ENCODE peak calls at places on chromosomes 7 and 10, in six cellular contexts. One of them, this sample, is unnamed.

GRCh38 chr7:4134631-4135030 is 547.5 kb upstream of the FOXK1 start:
- DNase-seq in ovary: no peak
- DNase-seq in spleen: peak; percentile 57
- DNase-seq in sigmoid colon: peak; percentile 53
- DNase-seq in lower leg skin: no peak
- DNase-seq in adrenal gland: no peak
- DNase-seq in this sample: no peak

GRCh38 chr7:7351156-7351555 is 168.8 kb downstream of the C1GALT1 start:
- DNase-seq in ovary: no peak
- DNase-seq in spleen: no peak
- DNase-seq in sigmoid colon: no peak
- DNase-seq in lower leg skin: no peak
- DNase-seq in adrenal gland: no peak
- DNase-seq in this sample: no peak

GRCh38 chr10:126029999-126030398 is 133.6 kb downstream of the FANK1 start:
- DNase-seq in ovary: no peak
- DNase-seq in spleen: no peak
- DNase-seq in sigmoid colon: no peak
- DNase-seq in lower leg skin: no peak
- DNase-seq in adrenal gland: no peak
- DNase-seq in this sample: no peak

GRCh38 chr10:46530249-46531186 is 25.9 kb downstream of the GPRIN2 start:
- DNase-seq in ovary: peak; percentile 5
- DNase-seq in spleen: peak; percentile 74
- DNase-seq in sigmoid colon: peak; percentile 56
- DNase-seq in lower leg skin: no peak
- DNase-seq in adrenal gland: no peak
- DNase-seq in this sample: no peak

GRCh38 chr7:8131694-8132605 is 130.0 kb downstream of the ICA1 start:
- DNase-seq in ovary: no peak
- DNase-seq in spleen: no peak
- DNase-seq in sigmoid colon: no peak
- DNase-seq in lower leg skin: no peak
- DNase-seq in adrenal gland: no peak
- DNase-seq in this sample: no peak

GRCh38 chr10:34808789-34809745 is 6.0 kb downstream of the PARD3 start:
- DNase-seq in ovary: no peak
- DNase-seq in spleen: peak; percentile 53
- DNase-seq in sigmoid colon: peak; percentile 78
- DNase-seq in lower leg skin: peak; percentile 36
- DNase-seq in adrenal gland: no peak
- DNase-seq in this sample: no peak

GRCh38 chr10:120460776-120461175 is 3.7 kb downstream of the PLPP4 start:
- DNase-seq in ovary: no peak
- DNase-seq in spleen: no peak
- DNase-seq in sigmoid colon: no peak
- DNase-seq in lower leg skin: no peak
- DNase-seq in adrenal gland: no peak
- DNase-seq in this sample: peak; percentile 32

GRCh38 chr10:92689663-92690210 is at the start of gene HHEX:
- DNase-seq in ovary: no peak
- DNase-seq in spleen: peak; percentile 98
- DNase-seq in sigmoid colon: peak; percentile 77
- DNase-seq in lower leg skin: no peak
- DNase-seq in adrenal gland: peak; percentile 75
- DNase-seq in this sample: no peak

GRCh38 chr10:73931767-73932624 is 21.1 kb downstream of the PLAU start:
- DNase-seq in ovary: no peak
- DNase-seq in spleen: no peak
- DNase-seq in sigmoid colon: no peak
- DNase-seq in lower leg skin: no peak
- DNase-seq in adrenal gland: no peak
- DNase-seq in this sample: no peak

GRCh38 chr7:101667959-101668358 is 38.9 kb upstream of the MYL10 start:
- DNase-seq in ovary: no peak
- DNase-seq in spleen: no peak
- DNase-seq in sigmoid colon: no peak
- DNase-seq in lower leg skin: no peak
- DNase-seq in adrenal gland: no peak
- DNase-seq in this sample: no peak

GRCh38 chr7:55099086-55099831 is 80.4 kb downstream of the EGFR start:
- DNase-seq in ovary: peak; percentile 54
- DNase-seq in spleen: no peak
- DNase-seq in sigmoid colon: no peak
- DNase-seq in lower leg skin: no peak
- DNase-seq in adrenal gland: no peak
- DNase-seq in this sample: no peak

GRCh38 chr7:139365336-139365735 is 5.6 kb downstream of the LUC7L2 start:
- DNase-seq in ovary: no peak
- DNase-seq in spleen: no peak
- DNase-seq in sigmoid colon: no peak
- DNase-seq in lower leg skin: no peak
- DNase-seq in adrenal gland: no peak
- DNase-seq in this sample: no peak

GRCh38 chr10:30550967-30551815 is 78.4 kb downstream of the LYZL2 start:
- DNase-seq in ovary: no peak
- DNase-seq in spleen: no peak
- DNase-seq in sigmoid colon: no peak
- DNase-seq in lower leg skin: no peak
- DNase-seq in adrenal gland: no peak
- DNase-seq in this sample: no peak

GRCh38 chr10:22560391-22561239 is 153.8 kb downstream of the PIP4K2A start:
- DNase-seq in ovary: no peak
- DNase-seq in spleen: no peak
- DNase-seq in sigmoid colon: no peak
- DNase-seq in lower leg skin: no peak
- DNase-seq in adrenal gland: no peak
- DNase-seq in this sample: no peak

GRCh38 chr10:49082767-49083166 is 32.6 kb downstream of the VSTM4 start:
- DNase-seq in ovary: no peak
- DNase-seq in spleen: no peak
- DNase-seq in sigmoid colon: no peak
- DNase-seq in lower leg skin: no peak
- DNase-seq in adrenal gland: no peak
- DNase-seq in this sample: no peak

GRCh38 chr10:125761961-125762360 is 13.7 kb downstream of the MMP21 start:
- DNase-seq in ovary: no peak
- DNase-seq in spleen: no peak
- DNase-seq in sigmoid colon: no peak
- DNase-seq in lower leg skin: no peak
- DNase-seq in adrenal gland: no peak
- DNase-seq in this sample: no peak

GRCh38 chr10:111766464-111766863 is 417.1 kb downstream of the GPAM start:
- DNase-seq in ovary: no peak
- DNase-seq in spleen: no peak
- DNase-seq in sigmoid colon: no peak
- DNase-seq in lower leg skin: no peak
- DNase-seq in adrenal gland: no peak
- DNase-seq in this sample: no peak

GRCh38 chr7:128831994-128832879 is 2.0 kb downstream of the FLNC start:
- DNase-seq in ovary: peak; percentile 44
- DNase-seq in spleen: peak; percentile 63
- DNase-seq in sigmoid colon: peak; percentile 84
- DNase-seq in lower leg skin: no peak
- DNase-seq in adrenal gland: no peak
- DNase-seq in this sample: no peak

GRCh38 chr10:31074357-31075065 is 42.8 kb upstream of the ZNF438 start:
- DNase-seq in ovary: no peak
- DNase-seq in spleen: no peak
- DNase-seq in sigmoid colon: no peak
- DNase-seq in lower leg skin: no peak
- DNase-seq in adrenal gland: no peak
- DNase-seq in this sample: no peak

GRCh38 chr10:100713049-100713858 is 32.1 kb upstream of the PAX2 start:
- DNase-seq in ovary: no peak
- DNase-seq in spleen: peak; percentile 29
- DNase-seq in sigmoid colon: no peak
- DNase-seq in lower leg skin: no peak
- DNase-seq in adrenal gland: no peak
- DNase-seq in this sample: no peak
- H3K4me3 ChIP-seq in ovary: no peak overlapping the region
- H3K4me3 ChIP-seq in spleen: peak overlapping the region; percentile 13
- H3K4me3 ChIP-seq in sigmoid colon: no peak overlapping the region
- H3K4me3 ChIP-seq in lower leg skin: no peak overlapping the region
- H3K4me3 ChIP-seq in adrenal gland: no peak overlapping the region
- H3K4me3 ChIP-seq in this sample: no peak overlapping the region

GRCh38 chr7:151650161-151650560 is 130.5 kb upstream of the RHEB start:
- DNase-seq in ovary: no peak
- DNase-seq in spleen: no peak
- DNase-seq in sigmoid colon: no peak
- DNase-seq in lower leg skin: no peak
- DNase-seq in adrenal gland: no peak
- DNase-seq in this sample: no peak

GRCh38 chr7:151645311-151645710 is 125.6 kb upstream of the RHEB start:
- DNase-seq in ovary: no peak
- DNase-seq in spleen: no peak
- DNase-seq in sigmoid colon: no peak
- DNase-seq in lower leg skin: no peak
- DNase-seq in adrenal gland: no peak
- DNase-seq in this sample: no peak

GRCh38 chr7:151647006-151647405 is 127.3 kb upstream of the RHEB start:
- DNase-seq in ovary: no peak
- DNase-seq in spleen: no peak
- DNase-seq in sigmoid colon: no peak
- DNase-seq in lower leg skin: no peak
- DNase-seq in adrenal gland: no peak
- DNase-seq in this sample: no peak

GRCh38 chr7:151648429-151648828 is 128.7 kb upstream of the RHEB start:
- DNase-seq in ovary: no peak
- DNase-seq in spleen: no peak
- DNase-seq in sigmoid colon: no peak
- DNase-seq in lower leg skin: no peak
- DNase-seq in adrenal gland: no peak
- DNase-seq in this sample: no peak

DNA sequence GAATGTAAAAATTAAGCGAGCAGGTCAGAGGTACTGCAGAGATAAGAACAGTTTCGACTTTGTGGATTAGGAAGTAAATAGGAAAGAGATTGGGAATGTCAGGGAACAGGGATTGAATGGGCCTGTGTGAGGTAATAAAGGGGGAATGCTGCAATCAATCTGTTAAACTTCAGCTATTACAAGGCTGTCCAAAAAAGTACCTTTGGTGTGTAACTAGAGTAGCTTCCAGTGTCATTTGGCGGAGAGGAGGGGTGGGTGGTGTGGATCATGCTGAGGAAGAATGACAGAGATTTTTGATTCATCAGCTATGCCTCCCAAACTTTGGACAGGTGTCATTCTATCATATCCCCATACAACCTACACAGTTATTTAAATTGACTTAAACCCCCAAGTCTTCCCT is 128.2 kb upstream of the RHEB start:
- DNase-seq in ovary: no peak
- DNase-seq in spleen: no peak
- DNase-seq in sigmoid colon: no peak
- DNase-seq in lower leg skin: no peak
- DNase-seq in adrenal gland: no peak
- DNase-seq in this sample: no peak
- TF ChIP-seq POLR2A in ovary: no peak
- TF ChIP-seq POLR2A in spleen: no peak
- TF ChIP-seq POLR2A in sigmoid colon: no peak
- TF ChIP-seq POLR2A in lower leg skin: no peak
- TF ChIP-seq POLR2A in adrenal gland: no peak
- TF ChIP-seq POLR2A in this sample: no peak

GRCh38 chr10:70493660-70494234 is 15.2 kb downstream of the PALD1 start:
- DNase-seq in ovary: no peak
- DNase-seq in spleen: peak; percentile 88
- DNase-seq in sigmoid colon: no peak
- DNase-seq in lower leg skin: no peak
- DNase-seq in adrenal gland: no peak
- DNase-seq in this sample: no peak

GRCh38 chr10:70492786-70493659 is 14.5 kb downstream of the PALD1 start:
- DNase-seq in ovary: no peak
- DNase-seq in spleen: peak; percentile 83
- DNase-seq in sigmoid colon: no peak
- DNase-seq in lower leg skin: no peak
- DNase-seq in adrenal gland: no peak
- DNase-seq in this sample: no peak

GRCh38 chr10:70495691-70496261 is 17.2 kb downstream of the PALD1 start:
- DNase-seq in ovary: no peak
- DNase-seq in spleen: no peak
- DNase-seq in sigmoid colon: no peak
- DNase-seq in lower leg skin: no peak
- DNase-seq in adrenal gland: no peak
- DNase-seq in this sample: no peak

GRCh38 chr10:70494966-70495365 is 16.4 kb downstream of the PALD1 start:
- DNase-seq in ovary: no peak
- DNase-seq in spleen: peak; percentile 87
- DNase-seq in sigmoid colon: no peak
- DNase-seq in lower leg skin: no peak
- DNase-seq in adrenal gland: peak; percentile 61
- DNase-seq in this sample: no peak

DNA sequence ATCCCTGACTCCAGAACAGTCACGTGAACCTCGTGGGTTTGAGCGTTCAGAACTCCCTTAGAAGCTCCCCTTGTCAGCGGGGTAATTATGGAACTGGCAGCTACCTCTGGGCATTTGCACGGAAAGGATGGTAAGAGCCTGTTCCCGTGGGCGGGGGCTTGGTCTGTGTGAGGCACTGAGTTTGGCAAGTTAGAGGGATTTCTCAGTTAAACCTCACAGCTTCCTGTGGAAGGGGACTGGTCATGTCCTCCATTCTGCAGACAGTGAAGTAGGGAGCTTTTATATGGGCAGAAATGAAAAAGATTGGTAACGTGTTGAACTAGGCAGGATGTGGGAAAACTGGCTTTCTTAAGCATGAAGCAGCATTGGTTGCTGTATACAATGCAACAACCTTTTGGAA is 16.0 kb downstream of the PALD1 start:
- DNase-seq in ovary: no peak
- DNase-seq in spleen: no peak
- DNase-seq in sigmoid colon: no peak
- DNase-seq in lower leg skin: no peak
- DNase-seq in adrenal gland: no peak
- DNase-seq in this sample: no peak
- H3K4me3 ChIP-seq in ovary: no peak overlapping the region
- H3K4me3 ChIP-seq in spleen: no peak overlapping the region
- H3K4me3 ChIP-seq in sigmoid colon: no peak overlapping the region
- H3K4me3 ChIP-seq in lower leg skin: no peak overlapping the region
- H3K4me3 ChIP-seq in adrenal gland: no peak overlapping the region
- H3K4me3 ChIP-seq in this sample: no peak overlapping the region

DNA sequence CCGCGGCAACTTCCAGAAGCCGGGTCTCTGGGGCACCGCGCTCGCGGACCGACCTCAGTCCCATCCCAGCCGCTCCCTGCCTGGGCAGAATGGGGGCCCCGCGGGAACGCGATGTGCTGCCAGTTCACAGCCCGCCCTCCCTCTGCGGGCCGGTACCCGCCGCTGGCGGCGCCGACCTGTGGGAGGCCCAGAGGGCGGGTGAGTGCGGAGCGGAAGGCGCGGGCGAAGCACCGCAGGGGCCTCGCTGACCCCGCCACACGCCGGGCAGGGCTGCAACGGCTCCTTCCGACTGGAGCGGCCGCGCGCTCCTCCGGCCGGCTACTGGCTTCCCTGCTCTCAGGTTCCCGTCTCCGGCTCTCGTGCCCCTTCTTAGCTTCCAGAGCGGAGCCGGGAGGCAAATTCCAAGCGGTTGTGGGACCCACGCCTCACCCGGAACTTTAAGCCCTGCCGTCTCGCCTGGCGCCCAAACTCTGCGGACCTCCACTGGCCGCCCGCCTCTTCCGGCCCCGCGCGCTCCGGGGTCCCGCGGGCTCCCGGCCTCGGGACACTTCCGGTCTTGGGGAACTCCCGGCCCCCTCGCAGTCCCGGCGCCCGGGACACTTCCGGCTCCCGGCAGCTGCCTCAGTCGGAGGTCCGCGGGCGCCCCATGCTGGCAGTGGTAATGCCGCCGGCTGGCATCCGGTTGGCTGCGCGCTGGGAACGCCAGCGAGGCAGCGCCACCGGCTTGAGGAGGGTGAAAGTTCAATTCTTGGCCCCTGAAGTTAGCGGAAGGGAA is at the start of gene CYREN:
- DNase-seq in ovary: peak; percentile 96
- DNase-seq in spleen: peak; percentile 99
- DNase-seq in sigmoid colon: peak; percentile 97
- DNase-seq in lower leg skin: peak; percentile 87
- DNase-seq in adrenal gland: peak; percentile 95
- DNase-seq in this sample: no peak
- TF ChIP-seq POLR2A in ovary: peak; percentile 51
- TF ChIP-seq POLR2A in spleen: no peak
- TF ChIP-seq POLR2A in sigmoid colon: peak; percentile 49
- TF ChIP-seq POLR2A in lower leg skin: no peak
- TF ChIP-seq POLR2A in adrenal gland: peak; percentile 34
- TF ChIP-seq POLR2A in this sample: peak; percentile 26